ENCODE peak calls at places on chromosome 22, in eight cellular contexts. One of them, this sample, is unnamed.

GRCh38 chr22:23815781-23816551 is 22.8 kb downstream of the DERL3 start:
- DNase-seq in stomach: no peak
- DNase-seq in spleen: peak; percentile 44
- DNase-seq in thoracic aorta: no peak
- DNase-seq in fibroblast of mammary gland: no peak
- DNase-seq in neural progenitor cell: no peak
- DNase-seq in right atrium auricular region: no peak
- DNase-seq in body of pancreas: no peak
- DNase-seq in this sample: peak; percentile 45

GRCh38 chr22:43811777-43812148 is 342 bp downstream of the EFCAB6 start:
- DNase-seq in stomach: no peak
- DNase-seq in spleen: no peak
- DNase-seq in thoracic aorta: no peak
- DNase-seq in fibroblast of mammary gland: peak; percentile 62
- DNase-seq in neural progenitor cell: no peak
- DNase-seq in right atrium auricular region: no peak
- DNase-seq in body of pancreas: no peak
- DNase-seq in this sample: no peak

GRCh38 chr22:21587803-21588611 is 20.5 kb downstream of the UBE2L3 start:
- DNase-seq in stomach: no peak
- DNase-seq in spleen: no peak
- DNase-seq in thoracic aorta: no peak
- DNase-seq in fibroblast of mammary gland: peak; percentile 38
- DNase-seq in neural progenitor cell: no peak
- DNase-seq in right atrium auricular region: no peak
- DNase-seq in body of pancreas: no peak
- DNase-seq in this sample: no peak

GRCh38 chr22:22150457-22150856 is 94.1 kb upstream of the VPREB1 start:
- DNase-seq in stomach: no peak
- DNase-seq in spleen: no peak
- DNase-seq in thoracic aorta: no peak
- DNase-seq in fibroblast of mammary gland: no peak
- DNase-seq in neural progenitor cell: no peak
- DNase-seq in right atrium auricular region: no peak
- DNase-seq in body of pancreas: no peak
- DNase-seq in this sample: no peak

GRCh38 chr22:16866167-16866566 is 41.0 kb upstream of the XKR3 start:
- DNase-seq in stomach: no peak
- DNase-seq in spleen: no peak
- DNase-seq in thoracic aorta: no peak
- DNase-seq in fibroblast of mammary gland: peak; percentile 91
- DNase-seq in neural progenitor cell: no peak
- DNase-seq in right atrium auricular region: no peak
- DNase-seq in body of pancreas: no peak
- DNase-seq in this sample: no peak

GRCh38 chr22:30562391-30562790 is 12.1 kb downstream of the GAL3ST1 start:
- DNase-seq in stomach: no peak
- DNase-seq in spleen: no peak
- DNase-seq in thoracic aorta: no peak
- DNase-seq in fibroblast of mammary gland: no peak
- DNase-seq in neural progenitor cell: no peak
- DNase-seq in right atrium auricular region: no peak
- DNase-seq in body of pancreas: no peak
- DNase-seq in this sample: no peak

GRCh38 chr22:44330727-44331660 is 18.2 kb upstream of the SHISAL1 start:
- DNase-seq in stomach: no peak
- DNase-seq in spleen: no peak
- DNase-seq in thoracic aorta: no peak
- DNase-seq in fibroblast of mammary gland: no peak
- DNase-seq in neural progenitor cell: peak; percentile 76
- DNase-seq in right atrium auricular region: no peak
- DNase-seq in body of pancreas: no peak
- DNase-seq in this sample: no peak

GRCh38 chr22:25759825-25760231 is 17.8 kb downstream of the MYO18B start:
- DNase-seq in stomach: no peak
- DNase-seq in spleen: no peak
- DNase-seq in thoracic aorta: peak; percentile 44
- DNase-seq in fibroblast of mammary gland: peak; percentile 98
- DNase-seq in neural progenitor cell: no peak
- DNase-seq in right atrium auricular region: no peak
- DNase-seq in body of pancreas: peak; percentile 37
- DNase-seq in this sample: no peak

GRCh38 chr22:47294222-47294532 is 531.7 kb downstream of the TBC1D22A start:
- DNase-seq in stomach: peak; percentile 25
- DNase-seq in spleen: no peak
- DNase-seq in thoracic aorta: no peak
- DNase-seq in fibroblast of mammary gland: peak; percentile 89
- DNase-seq in neural progenitor cell: no peak
- DNase-seq in right atrium auricular region: peak; percentile 59
- DNase-seq in body of pancreas: no peak
- DNase-seq in this sample: peak; percentile 1

GRCh38 chr22:21044931-21045584 is 688 bp upstream of the LRRC74B start:
- DNase-seq in stomach: no peak
- DNase-seq in spleen: peak; percentile 79
- DNase-seq in thoracic aorta: no peak
- DNase-seq in fibroblast of mammary gland: peak; percentile 89
- DNase-seq in neural progenitor cell: peak; percentile 21
- DNase-seq in right atrium auricular region: no peak
- DNase-seq in body of pancreas: no peak
- DNase-seq in this sample: no peak

GRCh38 chr22:23825246-23825905 is 13.4 kb downstream of the DERL3 start:
- DNase-seq in stomach: no peak
- DNase-seq in spleen: peak; percentile 29
- DNase-seq in thoracic aorta: no peak
- DNase-seq in fibroblast of mammary gland: no peak
- DNase-seq in neural progenitor cell: no peak
- DNase-seq in right atrium auricular region: no peak
- DNase-seq in body of pancreas: no peak
- DNase-seq in this sample: no peak

GRCh38 chr22:42868751-42869251 is 11.7 kb upstream of the ARFGAP3 start:
- DNase-seq in stomach: peak; percentile 91
- DNase-seq in spleen: no peak
- DNase-seq in thoracic aorta: no peak
- DNase-seq in fibroblast of mammary gland: peak; percentile 47
- DNase-seq in neural progenitor cell: no peak
- DNase-seq in right atrium auricular region: no peak
- DNase-seq in body of pancreas: peak; percentile 93
- DNase-seq in this sample: no peak

GRCh38 chr22:31235076-31235475 is 23.0 kb downstream of the LIMK2 start:
- DNase-seq in stomach: no peak
- DNase-seq in spleen: no peak
- DNase-seq in thoracic aorta: no peak
- DNase-seq in fibroblast of mammary gland: no peak
- DNase-seq in neural progenitor cell: no peak
- DNase-seq in right atrium auricular region: no peak
- DNase-seq in body of pancreas: no peak
- DNase-seq in this sample: no peak

GRCh38 chr22:23213031-23213555 is 32.8 kb downstream of the BCR start:
- DNase-seq in stomach: no peak
- DNase-seq in spleen: peak; percentile 51
- DNase-seq in thoracic aorta: no peak
- DNase-seq in fibroblast of mammary gland: no peak
- DNase-seq in neural progenitor cell: no peak
- DNase-seq in right atrium auricular region: no peak
- DNase-seq in body of pancreas: no peak
- DNase-seq in this sample: no peak

GRCh38 chr22:45341503-45341902 is 31.8 kb downstream of the FAM118A start:
- DNase-seq in stomach: no peak
- DNase-seq in spleen: no peak
- DNase-seq in thoracic aorta: no peak
- DNase-seq in fibroblast of mammary gland: no peak
- DNase-seq in neural progenitor cell: no peak
- DNase-seq in right atrium auricular region: no peak
- DNase-seq in body of pancreas: no peak
- DNase-seq in this sample: no peak

GRCh38 chr22:44816141-44816540 is 63.8 kb downstream of the ARHGAP8 start:
- DNase-seq in stomach: no peak
- DNase-seq in spleen: no peak
- DNase-seq in thoracic aorta: no peak
- DNase-seq in fibroblast of mammary gland: no peak
- DNase-seq in neural progenitor cell: no peak
- DNase-seq in right atrium auricular region: no peak
- DNase-seq in body of pancreas: no peak
- DNase-seq in this sample: no peak

GRCh38 chr22:44422742-44423370 is 75.2 kb downstream of the RTL6 start:
- DNase-seq in stomach: peak; percentile 56
- DNase-seq in spleen: peak; percentile 39
- DNase-seq in thoracic aorta: no peak
- DNase-seq in fibroblast of mammary gland: no peak
- DNase-seq in neural progenitor cell: no peak
- DNase-seq in right atrium auricular region: no peak
- DNase-seq in body of pancreas: peak; percentile 64
- DNase-seq in this sample: no peak

GRCh38 chr22:40818192-40818746 is 877 bp downstream of the SLC25A17 start:
- DNase-seq in stomach: no peak
- DNase-seq in spleen: no peak
- DNase-seq in thoracic aorta: no peak
- DNase-seq in fibroblast of mammary gland: no peak
- DNase-seq in neural progenitor cell: no peak
- DNase-seq in right atrium auricular region: no peak
- DNase-seq in body of pancreas: no peak
- DNase-seq in this sample: no peak

GRCh38 chr22:49704345-49705215 is 123.1 kb downstream of the BRD1 start:
- DNase-seq in stomach: no peak
- DNase-seq in spleen: peak; percentile 55
- DNase-seq in thoracic aorta: no peak
- DNase-seq in fibroblast of mammary gland: no peak
- DNase-seq in neural progenitor cell: no peak
- DNase-seq in right atrium auricular region: no peak
- DNase-seq in body of pancreas: no peak
- DNase-seq in this sample: no peak

GRCh38 chr22:19765477-19766234 is 5.1 kb downstream of the TBX1 start:
- DNase-seq in stomach: no peak
- DNase-seq in spleen: no peak
- DNase-seq in thoracic aorta: no peak
- DNase-seq in fibroblast of mammary gland: no peak
- DNase-seq in neural progenitor cell: peak; percentile 52
- DNase-seq in right atrium auricular region: no peak
- DNase-seq in body of pancreas: no peak
- DNase-seq in this sample: peak; percentile 42

GRCh38 chr22:19767427-19768380 is 7.1 kb downstream of the TBX1 start:
- DNase-seq in stomach: no peak
- DNase-seq in spleen: peak; percentile 87
- DNase-seq in thoracic aorta: no peak
- DNase-seq in fibroblast of mammary gland: no peak
- DNase-seq in neural progenitor cell: no peak
- DNase-seq in right atrium auricular region: no peak
- DNase-seq in body of pancreas: no peak
- DNase-seq in this sample: no peak

GRCh38 chr22:19764636-19765476 is 4.3 kb downstream of the TBX1 start:
- DNase-seq in stomach: no peak
- DNase-seq in spleen: no peak
- DNase-seq in thoracic aorta: no peak
- DNase-seq in fibroblast of mammary gland: no peak
- DNase-seq in neural progenitor cell: peak; percentile 41
- DNase-seq in right atrium auricular region: no peak
- DNase-seq in body of pancreas: no peak
- DNase-seq in this sample: no peak

GRCh38 chr22:19766235-19766505 is 5.6 kb downstream of the TBX1 start:
- DNase-seq in stomach: no peak
- DNase-seq in spleen: no peak
- DNase-seq in thoracic aorta: no peak
- DNase-seq in fibroblast of mammary gland: no peak
- DNase-seq in neural progenitor cell: peak; percentile 68
- DNase-seq in right atrium auricular region: no peak
- DNase-seq in body of pancreas: no peak
- DNase-seq in this sample: no peak

GRCh38 chr22:19766506-19767426 is 6.2 kb downstream of the TBX1 start:
- DNase-seq in stomach: peak; percentile 71
- DNase-seq in spleen: peak; percentile 91
- DNase-seq in thoracic aorta: no peak
- DNase-seq in fibroblast of mammary gland: no peak
- DNase-seq in neural progenitor cell: peak; percentile 56
- DNase-seq in right atrium auricular region: peak; percentile 62
- DNase-seq in body of pancreas: peak; percentile 67
- DNase-seq in this sample: no peak
- H3K4me3 ChIP-seq in stomach: peak overlapping the region; percentile 46
- H3K4me3 ChIP-seq in spleen: peak overlapping the region; percentile 45
- H3K4me3 ChIP-seq in thoracic aorta: peak overlapping the region; percentile 54
- H3K4me3 ChIP-seq in fibroblast of mammary gland: no peak overlapping the region
- H3K4me3 ChIP-seq in neural progenitor cell: peak overlapping the region; percentile 27
- H3K4me3 ChIP-seq in right atrium auricular region: peak overlapping the region; percentile 45
- H3K4me3 ChIP-seq in body of pancreas: no peak overlapping the region
- H3K4me3 ChIP-seq in this sample: no peak overlapping the region

DNA sequence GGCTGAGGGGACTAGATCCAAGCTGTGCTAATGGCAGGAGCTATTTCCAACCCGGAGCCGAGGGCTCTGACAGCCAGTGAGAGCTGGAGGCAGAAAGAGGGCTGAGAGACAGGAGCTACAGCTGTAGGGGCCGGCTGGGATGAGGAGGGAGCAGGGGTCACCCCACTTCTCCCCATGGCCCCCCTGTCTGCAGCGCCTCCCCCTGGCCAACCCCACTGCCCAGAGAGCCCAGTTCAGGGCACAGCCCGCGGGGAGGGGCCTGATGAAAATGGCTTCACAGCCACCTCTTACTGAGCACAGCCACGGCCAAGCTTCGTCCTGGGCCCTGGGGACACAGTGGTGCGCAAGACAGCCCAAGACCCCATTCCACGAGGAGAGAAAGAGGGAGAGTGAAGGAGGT is 27.9 kb downstream of the RPL3 start:
- DNase-seq in stomach: no peak
- DNase-seq in spleen: no peak
- DNase-seq in thoracic aorta: no peak
- DNase-seq in fibroblast of mammary gland: no peak
- DNase-seq in neural progenitor cell: no peak
- DNase-seq in right atrium auricular region: no peak
- DNase-seq in body of pancreas: no peak
- DNase-seq in this sample: no peak
- TF ChIP-seq CTCF in stomach: no peak
- TF ChIP-seq CTCF in spleen: no peak
- TF ChIP-seq CTCF in thoracic aorta: no peak
- TF ChIP-seq CTCF in fibroblast of mammary gland: no peak
- TF ChIP-seq CTCF in neural progenitor cell: peak; percentile 14
- TF ChIP-seq CTCF in right atrium auricular region: no peak
- TF ChIP-seq CTCF in body of pancreas: no peak
- TF ChIP-seq CTCF in this sample: peak; percentile 29

GRCh38 chr22:38257170-38257569 is 15.6 kb downstream of the TMEM184B start:
- DNase-seq in stomach: no peak
- DNase-seq in spleen: no peak
- DNase-seq in thoracic aorta: no peak
- DNase-seq in fibroblast of mammary gland: peak; percentile 87
- DNase-seq in neural progenitor cell: no peak
- DNase-seq in right atrium auricular region: no peak
- DNase-seq in body of pancreas: no peak
- DNase-seq in this sample: no peak
- H3K4me3 ChIP-seq in stomach: no peak overlapping the region
- H3K4me3 ChIP-seq in spleen: no peak overlapping the region
- H3K4me3 ChIP-seq in thoracic aorta: peak overlapping the region; percentile 59
- H3K4me3 ChIP-seq in fibroblast of mammary gland: peak overlapping the region; percentile 17
- H3K4me3 ChIP-seq in neural progenitor cell: no peak overlapping the region
- H3K4me3 ChIP-seq in right atrium auricular region: no peak overlapping the region
- H3K4me3 ChIP-seq in body of pancreas: no peak overlapping the region
- H3K4me3 ChIP-seq in this sample: no peak overlapping the region

DNA sequence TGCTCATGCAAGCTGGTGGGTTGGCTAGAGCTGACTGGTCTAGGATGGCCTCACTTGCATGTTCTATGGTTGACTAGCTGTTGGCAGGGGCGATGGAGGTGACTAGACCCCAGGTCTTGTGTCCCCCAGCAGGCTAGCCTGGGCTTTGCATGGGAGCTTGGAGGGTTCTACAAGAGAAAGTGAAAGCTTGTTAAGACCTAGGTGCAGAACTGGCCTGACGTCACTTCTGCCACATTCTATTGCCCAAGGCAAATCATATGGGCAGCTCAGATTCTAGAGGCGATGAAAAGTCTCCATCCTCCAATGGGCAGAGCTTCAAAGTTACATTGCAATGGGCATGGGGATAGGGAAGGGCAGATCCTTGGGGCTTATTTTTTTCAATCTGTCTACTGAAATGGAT is 170.9 kb downstream of the MIAT start:
- DNase-seq in stomach: no peak
- DNase-seq in spleen: no peak
- DNase-seq in thoracic aorta: no peak
- DNase-seq in fibroblast of mammary gland: no peak
- DNase-seq in neural progenitor cell: no peak
- DNase-seq in right atrium auricular region: no peak
- DNase-seq in body of pancreas: no peak
- DNase-seq in this sample: peak; percentile 11
- TF ChIP-seq CTCF in stomach: no peak
- TF ChIP-seq CTCF in spleen: no peak
- TF ChIP-seq CTCF in thoracic aorta: no peak
- TF ChIP-seq CTCF in fibroblast of mammary gland: no peak
- TF ChIP-seq CTCF in neural progenitor cell: no peak
- TF ChIP-seq CTCF in right atrium auricular region: no peak
- TF ChIP-seq CTCF in body of pancreas: no peak
- TF ChIP-seq CTCF in this sample: no peak